ENCODE peak calls at places on chromosome 15, in seven cellular contexts. A is gastrocnemius medialis, S is RPMI8226, F is natural killer cell, N is mucosa of descending colon, U is lower lobe of right lung, B is aorta. C is an unnamed sample.

GRCh38 chr15:62601779-62602540 is 436.9 kb upstream of the C2CD4B start:
- DNase-seq in A (no peak), S (no peak), F (no peak), N (no peak), U (no peak), B (no peak), C (no peak)

GRCh38 chr15:90376789-90377188 is 11.3 kb upstream of the IQGAP1 start:
- DNase-seq in A (no peak), S (no peak), F (peak), N (no peak), U (no peak), B (no peak), C (no peak)

GRCh38 chr15:88794001-88794400 is 9.2 kb upstream of the ACAN start:
- DNase-seq in A (no peak), S (no peak), F (no peak), N (no peak), U (no peak), B (no peak), C (no peak)

GRCh38 chr15:53658827-53659226 is 100.6 kb downstream of the WDR72 start:
- DNase-seq in A (no peak), S (no peak), F (no peak), N (no peak), U (no peak), B (no peak), C (no peak)

GRCh38 chr15:98787936-98788757 is 139.8 kb downstream of the IGF1R start:
- DNase-seq in A (no peak), S (no peak), F (no peak), N (no peak), U (peak), B (no peak), C (no peak)

GRCh38 chr15:101427606-101428487 is 61.7 kb downstream of the PCSK6 start:
- DNase-seq in A (no peak), S (no peak), F (no peak), N (no peak), U (no peak), B (no peak), C (no peak)

GRCh38 chr15:90044191-90044590 is 43.1 kb downstream of the ZNF710 start:
- DNase-seq in A (no peak), S (no peak), F (no peak), N (no peak), U (peak), B (peak), C (peak)

GRCh38 chr15:24956131-24956838 is 1.5 kb downstream of the SNRPN start:
- DNase-seq in A (peak), S (peak), F (peak), N (peak), U (peak), B (peak), C (peak)

GRCh38 chr15:56739964-56740640 is 6.8 kb upstream of the ZNF280D start:
- DNase-seq in A (no peak), S (peak), F (no peak), N (no peak), U (no peak), B (no peak), C (no peak)

GRCh38 chr15:67862771-67863441 is 23.1 kb upstream of the RNU6-1 start:
- DNase-seq in A (no peak), S (no peak), F (no peak), N (no peak), U (no peak), B (no peak), C (no peak)

GRCh38 chr15:88174571-88174970 is 82.0 kb downstream of the NTRK3 start:
- DNase-seq in A (no peak), S (no peak), F (no peak), N (no peak), U (no peak), B (no peak), C (no peak)

GRCh38 chr15:74293021-74293810 is 57.1 kb downstream of the CCDC33 start:
- DNase-seq in A (no peak), S (no peak), F (no peak), N (no peak), U (no peak), B (no peak), C (no peak)

GRCh38 chr15:38781196-38781595 is 216.6 kb upstream of the RASGRP1 start:
- DNase-seq in A (no peak), S (no peak), F (no peak), N (no peak), U (no peak), B (no peak), C (no peak)

GRCh38 chr15:58327958-58328357 is 103.8 kb upstream of the LIPC start:
- DNase-seq in A (no peak), S (no peak), F (no peak), N (no peak), U (no peak), B (no peak), C (no peak)

GRCh38 chr15:63243776-63244175 is 33.6 kb upstream of the APH1B start:
- DNase-seq in A (no peak), S (no peak), F (no peak), N (no peak), U (no peak), B (no peak), C (no peak)